ENCODE peak calls at places on chromosomes 5 and 9, in four cellular contexts. R is spleen, Z is mucosa of descending colon, Q is A549. U is an unnamed sample.

GRCh38 chr5:175328176-175328575 is 115.8 kb downstream of the DRD1 start:
- DNase-seq in R (no peak), Z (no peak), Q (no peak), U (no peak)

GRCh38 chr9:107260437-107261081 is 22.5 kb upstream of the RAD23B start:
- DNase-seq in R (no peak), Q (no peak), Z (no peak), U (no peak)

GRCh38 chr9:77218612-77219011 is 41.3 kb downstream of the VPS13A start:
- DNase-seq in R (no peak), Q (no peak), Z (no peak), U (peak)

GRCh38 chr9:128723352-128723865 is 518 bp downstream of the ZDHHC12 start:
- DNase-seq in R (no peak), Z (no peak), Q (no peak), U (no peak)

GRCh38 chr9:6440405-6440804 is 27.4 kb downstream of the UHRF2 start:
- DNase-seq in Q (no peak), Z (no peak), R (no peak), U (no peak)

GRCh38 chr5:169160405-169160901 is 140.5 kb downstream of the SLIT3 start:
- DNase-seq in Q (peak), R (no peak), Z (no peak), U (peak)

GRCh38 chr5:31380049-31380448 is 151.8 kb downstream of the DROSHA start:
- DNase-seq in Q (no peak), R (no peak), Z (no peak), U (no peak)

GRCh38 chr5:9201761-9202160 is 344.1 kb downstream of the SEMA5A start:
- DNase-seq in R (no peak), Z (no peak), Q (no peak), U (no peak)

GRCh38 chr9:34430843-34431437 is 27.4 kb downstream of the FAM219A start:
- DNase-seq in Q (peak), Z (peak), R (no peak), U (peak)

GRCh38 chr5:62974623-62975022 is 396.0 kb downstream of the LRRC70 start:
- DNase-seq in Z (no peak), R (no peak), Q (no peak), U (no peak)

GRCh38 chr9:98665511-98665910 is 43.2 kb downstream of the GABBR2 start:
- DNase-seq in R (no peak), Z (no peak), Q (no peak), U (no peak)

GRCh38 chr9:91560301-91560700 is 136.7 kb upstream of the NFIL3 start:
- DNase-seq in R (no peak), Q (no peak), Z (no peak), U (peak)

GRCh38 chr5:107563957-107564544 is 106.7 kb downstream of the EFNA5 start:
- DNase-seq in Q (no peak), Z (no peak), R (no peak), U (no peak)

GRCh38 chr9:17986595-17986994 is 407.7 kb downstream of the SH3GL2 start:
- DNase-seq in R (no peak), Z (no peak), Q (no peak), U (no peak)

GRCh38 chr5:172806897-172807672 is 27.0 kb upstream of the ERGIC1 start:
- DNase-seq in Q (peak), R (peak), Z (peak), U (peak)

GRCh38 chr5:16549491-16550233 is 67.1 kb downstream of the RETREG1 start:
- DNase-seq in Q (no peak), Z (no peak), R (no peak), U (peak)

DNA sequence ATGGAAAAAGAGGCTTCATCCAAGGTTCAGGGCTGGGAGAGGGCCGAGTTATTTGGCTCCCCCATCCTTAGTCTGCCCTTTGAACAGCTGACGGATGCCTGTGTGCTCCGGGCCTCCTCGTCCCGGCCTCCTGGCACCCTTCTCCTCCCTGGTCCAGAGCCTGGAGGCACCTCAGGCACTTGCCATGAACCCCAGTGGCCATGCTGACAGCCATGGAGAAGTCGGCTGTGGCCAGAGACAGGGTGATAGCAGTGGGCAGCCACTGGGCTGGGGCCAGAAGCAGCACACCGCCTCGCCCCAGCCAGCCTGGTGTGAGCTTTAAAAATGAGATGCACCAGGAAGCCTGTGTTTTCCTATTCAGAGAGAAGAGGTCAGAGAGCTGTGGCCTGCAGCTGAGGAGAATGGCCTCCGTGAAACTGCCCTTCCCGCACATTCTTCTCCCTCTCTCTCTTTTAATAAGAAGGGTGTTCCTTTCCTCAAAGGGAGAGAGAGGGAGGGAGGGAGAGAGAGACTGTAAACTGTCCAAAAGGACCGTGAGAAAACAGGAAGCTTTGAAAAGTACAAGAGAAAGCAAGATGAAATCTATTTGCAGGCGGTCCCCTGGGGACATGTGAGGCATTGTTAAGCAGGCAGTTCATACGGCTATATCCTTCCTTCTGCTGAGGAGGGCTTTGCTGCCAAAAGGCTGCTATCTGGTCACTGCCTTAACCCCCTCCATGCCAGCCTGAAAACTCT is 55.3 kb downstream of the ZNF366 start:
- DNase-seq in Q (peak), Z (peak), R (peak), U (peak)
- TF ChIP-seq CTCF in Q (no peak), Z (no peak), R (no peak), U (no peak)

GRCh38 chr9:127537792-127538191 is 74.3 kb upstream of the STXBP1 start:
- DNase-seq in R (no peak), Q (no peak), Z (peak), U (no peak)
- TF ChIP-seq CTCF in R (no peak), Q (peak), Z (no peak), U (peak)

DNA sequence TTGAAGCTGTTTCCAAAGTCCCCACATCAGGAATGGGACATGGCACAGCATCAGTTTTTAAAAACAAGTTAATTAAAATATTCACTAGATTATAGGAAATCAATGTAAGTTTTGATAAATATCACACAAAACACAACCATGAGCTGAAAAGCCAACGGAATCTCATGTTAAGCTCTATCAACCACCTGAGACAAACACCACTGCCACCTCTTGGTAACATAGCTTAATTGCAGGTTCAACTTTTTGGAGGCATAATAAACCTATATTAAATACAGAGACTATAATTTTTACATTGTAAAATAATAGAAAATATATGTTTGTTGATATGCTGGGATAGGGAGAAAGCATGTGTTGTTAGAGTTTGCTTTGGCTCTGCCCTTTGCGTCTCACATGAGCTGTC is 126.1 kb downstream of the SV2C start:
- DNase-seq in Z (no peak), R (no peak), Q (peak), U (no peak)
- TF ChIP-seq CTCF in Z (no peak), R (no peak), Q (peak), U (no peak)

GRCh38 chr5:123120197-123120596 is 31.2 kb downstream of the PRDM6 start:
- DNase-seq in Z (no peak), Q (peak), R (no peak), U (no peak)
- TF ChIP-seq CTCF in Z (no peak), Q (peak), R (no peak), U (peak)

GRCh38 chr5:14635656-14636055 is 28.9 kb upstream of the OTULIN start:
- DNase-seq in Q (no peak), R (no peak), Z (no peak), U (no peak)

GRCh38 chr5:14644623-14645237 is 19.8 kb upstream of the OTULIN start:
- DNase-seq in Z (no peak), Q (no peak), R (no peak), U (no peak)

DNA sequence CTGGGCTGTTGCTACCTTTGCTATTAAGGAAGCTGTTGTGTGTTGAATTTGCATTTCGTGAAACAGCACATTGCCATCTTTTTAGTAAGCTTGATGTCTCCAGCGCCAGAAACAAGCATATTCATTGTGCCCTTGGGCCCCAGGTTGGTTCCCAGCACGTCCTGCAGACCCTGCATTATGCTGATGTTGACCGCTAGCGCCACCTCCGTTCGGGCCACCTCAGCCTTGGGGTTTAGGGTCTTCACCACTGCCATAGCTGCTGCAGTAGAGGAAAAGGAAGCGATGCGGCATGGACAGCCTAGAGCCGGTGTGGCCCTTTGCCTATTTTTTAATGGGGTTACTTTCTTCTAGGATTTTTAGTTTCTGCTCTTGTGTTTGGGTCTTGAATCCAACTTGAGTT is 23.8 kb upstream of the OTULIN start:
- DNase-seq in Z (no peak), Q (no peak), R (no peak), U (no peak)
- TF ChIP-seq CTCF in Z (no peak), Q (no peak), R (no peak), U (no peak)

GRCh38 chr5:61178702-61179101 is 16.4 kb upstream of the SMIM15 start:
- DNase-seq in Z (no peak), R (no peak), Q (no peak), U (no peak)
- TF ChIP-seq CTCF in Z (no peak), R (no peak), Q (no peak), U (no peak)

DNA sequence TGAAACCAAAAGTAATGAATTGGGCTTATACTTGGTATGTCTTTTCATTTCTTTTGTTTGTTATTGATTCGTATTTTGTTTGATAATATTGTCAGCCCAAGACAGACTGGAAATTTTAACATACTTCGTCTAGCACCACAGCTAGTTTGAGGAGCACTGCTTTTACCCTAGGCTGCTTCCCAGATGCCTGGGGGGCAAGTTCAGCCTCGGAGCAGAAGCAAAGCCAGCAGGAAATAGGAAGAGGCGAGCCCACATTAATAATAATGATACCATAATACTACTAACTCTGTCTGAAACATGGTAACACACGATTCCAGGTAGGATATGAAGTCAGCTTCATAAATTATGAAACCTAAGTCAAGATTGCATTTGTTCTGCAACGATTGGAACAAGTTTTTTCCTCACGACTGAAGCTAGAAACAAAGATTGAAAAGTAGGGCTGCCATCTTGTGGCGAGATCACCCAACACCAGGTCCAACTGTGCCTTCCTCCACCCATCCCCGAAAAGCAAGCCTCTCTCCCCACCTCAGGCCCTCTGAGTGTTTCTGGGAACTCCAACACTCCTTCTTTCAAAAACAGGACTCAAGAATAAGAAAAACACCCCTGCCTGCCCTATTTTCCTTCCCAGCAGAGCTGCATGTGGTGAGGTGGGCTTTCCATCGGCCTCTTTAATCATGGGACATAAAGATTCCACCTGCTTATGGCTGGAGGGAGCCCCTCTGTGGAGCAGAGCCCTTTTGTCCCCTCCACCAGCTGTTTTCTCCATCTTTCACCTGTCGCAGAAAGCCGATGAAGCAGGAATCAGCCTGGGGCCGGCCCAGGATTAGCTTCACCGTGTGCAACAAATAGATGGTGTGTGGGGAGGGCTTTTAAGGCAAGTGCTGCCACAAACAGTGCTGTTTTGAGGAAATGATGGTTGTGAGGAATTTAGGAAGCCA is 236.3 kb downstream of the CAAP1 start:
- DNase-seq in Q (peak), Z (no peak), R (no peak), U (peak)
- TF ChIP-seq CTCF in Q (peak), Z (no peak), R (no peak), U (peak)

GRCh38 chr5:120818128-120818527 is 354.0 kb downstream of the PRR16 start:
- DNase-seq in R (no peak), Q (no peak), Z (no peak), U (no peak)
- TF ChIP-seq CTCF in R (no peak), Q (no peak), Z (no peak), U (no peak)

DNA sequence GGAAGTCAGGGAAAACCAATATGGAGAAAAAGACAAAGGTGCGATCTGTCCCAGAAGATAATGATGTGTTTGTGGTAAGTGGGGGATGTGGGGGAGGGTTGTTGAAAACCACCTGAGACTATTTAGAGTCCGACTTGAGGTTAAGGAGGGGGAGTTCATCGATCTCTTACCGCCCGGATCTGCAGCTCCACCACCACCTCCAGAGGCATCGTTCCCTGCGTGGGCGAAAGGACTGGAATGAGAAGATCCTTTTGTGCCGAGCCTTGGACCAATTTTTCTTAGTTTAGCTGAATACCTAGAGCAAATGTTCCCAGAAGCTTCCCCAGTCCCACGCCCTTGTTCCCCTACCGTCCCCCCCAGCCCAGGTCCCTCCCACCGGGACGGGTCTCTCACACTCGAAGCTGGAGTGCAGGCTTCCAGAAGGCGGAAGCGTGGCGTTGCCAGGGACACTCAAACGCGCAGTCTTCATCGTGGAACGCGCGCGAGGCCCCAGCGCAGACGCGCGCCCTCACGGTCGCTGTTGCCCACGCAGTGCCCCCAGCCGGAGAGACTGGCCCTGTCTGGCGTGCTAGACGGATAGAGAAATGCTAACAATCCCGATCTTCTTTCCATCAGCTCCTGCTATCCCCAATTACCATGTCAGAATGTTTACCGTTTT is at the start of gene SPATA6L:
- DNase-seq in R (peak), Q (peak), Z (peak), U (peak)
- TF ChIP-seq CTCF in R (no peak), Q (peak), Z (no peak), U (peak)

U was measured in HFFc6.